ENCODE peak calls at places on chromosome 13, in eight cellular contexts. W is T-helper 17 cell; G is body of pancreas; O is right lobe of liver; K is central memory CD8-positive, alpha-beta T cell; D is omental fat pad; Y is left lung; X is activated naive CD4-positive, alpha-beta T cell treated with anti-CD3 and anti-CD28 coated beads, Interleukin-2, amount 50 U/mL, for 72 hours. I is an unnamed sample.

GRCh38 chr13:94329754-94330551 is 149.5 kb downstream of the DCT start:
- ATAC-seq in W (no peak), G (peak; percentile 47), O (peak; percentile 85), K (no peak), D (peak; percentile 92), Y (peak; percentile 72), X (peak; percentile 67), I (no peak)

GRCh38 chr13:106163426-106163825 is 372.0 kb downstream of the EFNB2 start:
- ATAC-seq in W (no peak), G (no peak), O (no peak), K (no peak), D (no peak), Y (no peak), X (no peak), I (no peak)

GRCh38 chr13:51643114-51643881 is 59.0 kb downstream of the WDFY2 start:
- ATAC-seq in W (no peak), G (no peak), O (peak; percentile 5), K (no peak), D (no peak), Y (peak; percentile 10), X (peak; percentile 69), I (no peak)

GRCh38 chr13:110597041-110597689 is 18.2 kb upstream of the NAXD start:
- ATAC-seq in W (no peak), G (no peak), O (no peak), K (no peak), D (no peak), Y (no peak), X (no peak), I (no peak)

GRCh38 chr13:23547000-23547590 is 23.1 kb upstream of the TNFRSF19 start:
- ATAC-seq in W (no peak), G (peak; percentile 30), O (peak; percentile 11), K (no peak), D (no peak), Y (peak; percentile 51), X (no peak), I (no peak)

GRCh38 chr13:51520524-51520923 is 63.7 kb upstream of the WDFY2 start:
- ATAC-seq in W (no peak), G (no peak), O (peak; percentile 81), K (no peak), D (no peak), Y (no peak), X (no peak), I (no peak)

GRCh38 chr13:20435616-20436368 is 89.9 kb downstream of the CRYL1 start:
- ATAC-seq in W (no peak), G (no peak), O (no peak), K (no peak), D (no peak), Y (no peak), X (no peak), I (no peak)

GRCh38 chr13:39273953-39274352 is 235.7 kb downstream of the NHLRC3 start:
- ATAC-seq in W (no peak), G (no peak), O (peak; percentile 59), K (no peak), D (no peak), Y (peak; percentile 69), X (no peak), I (no peak)

GRCh38 chr13:77724092-77724491 is 26.6 kb downstream of the SLAIN1 start:
- ATAC-seq in W (peak; percentile 88), G (no peak), O (no peak), K (peak; percentile 73), D (no peak), Y (no peak), X (peak; percentile 39), I (no peak)

GRCh38 chr13:46150134-46150693 is 31.8 kb downstream of the LCP1 start:
- ATAC-seq in W (no peak), G (no peak), O (no peak), K (no peak), D (no peak), Y (no peak), X (peak; percentile 8), I (no peak)

GRCh38 chr13:99256283-99256682 is 1.9 kb downstream of the GPR18 start:
- ATAC-seq in W (no peak), G (no peak), O (no peak), K (no peak), D (no peak), Y (no peak), X (no peak), I (peak; percentile 58)

GRCh38 chr13:33636955-33637670 is 180.8 kb upstream of the RFC3 start:
- ATAC-seq in W (no peak), G (no peak), O (no peak), K (no peak), D (no peak), Y (no peak), X (peak; percentile 35), I (no peak)

GRCh38 chr13:75341025-75341424 is 140.9 kb downstream of the TBC1D4 start:
- ATAC-seq in W (no peak), G (no peak), O (no peak), K (no peak), D (no peak), Y (no peak), X (no peak), I (peak; percentile 70)

GRCh38 chr13:98372886-98373285 is 195.8 kb upstream of the RNF113B start:
- ATAC-seq in W (no peak), G (no peak), O (no peak), K (no peak), D (no peak), Y (no peak), X (no peak), I (no peak)

GRCh38 chr13:27113436-27113835 is 58.2 kb downstream of the USP12 start:
- ATAC-seq in W (no peak), G (no peak), O (no peak), K (no peak), D (no peak), Y (no peak), X (no peak), I (no peak)

GRCh38 chr13:97240789-97241734 is 18.9 kb downstream of the MBNL2 start:
- ATAC-seq in W (no peak), G (no peak), O (peak; percentile 27), K (no peak), D (peak; percentile 16), Y (no peak), X (no peak), I (no peak)

GRCh38 chr13:101785858-101786257 is 333.4 kb downstream of the ITGBL1 start:
- ATAC-seq in W (no peak), G (no peak), O (peak; percentile 87), K (no peak), D (no peak), Y (no peak), X (no peak), I (peak; percentile 7)

GRCh38 chr13:75558130-75558840 is 8.7 kb downstream of the UCHL3 start:
- ATAC-seq in W (no peak), G (no peak), O (no peak), K (no peak), D (no peak), Y (no peak), X (peak; percentile 53), I (no peak)

GRCh38 chr13:51122868-51123267 is 11.8 kb upstream of the C13orf42 start:
- ATAC-seq in W (peak; percentile 46), G (no peak), O (peak; percentile 89), K (no peak), D (no peak), Y (peak; percentile 6), X (peak; percentile 45), I (no peak)

GRCh38 chr13:36981156-36981743 is 17.9 kb downstream of the ALG5 start:
- ATAC-seq in W (peak; percentile 48), G (no peak), O (peak; percentile 47), K (no peak), D (no peak), Y (peak; percentile 61), X (no peak), I (no peak)

GRCh38 chr13:36382030-36382429 is 35.8 kb upstream of the SPART start:
- ATAC-seq in W (no peak), G (no peak), O (no peak), K (no peak), D (no peak), Y (no peak), X (peak; percentile 69), I (no peak)

GRCh38 chr13:27599845-27600553 is 20.3 kb downstream of the LNX2 start:
- ATAC-seq in W (no peak), G (peak; percentile 94), O (peak; percentile 83), K (no peak), D (peak; percentile 82), Y (peak; percentile 83), X (no peak), I (no peak)

GRCh38 chr13:99523838-99524237 is 22.6 kb downstream of the TM9SF2 start:
- ATAC-seq in W (no peak), G (no peak), O (no peak), K (no peak), D (no peak), Y (no peak), X (peak; percentile 90), I (no peak)

GRCh38 chr13:45180713-45181601 is 19.9 kb downstream of the KCTD4 start:
- ATAC-seq in W (no peak), G (no peak), O (no peak), K (no peak), D (no peak), Y (no peak), X (no peak), I (no peak)

GRCh38 chr13:42875448-42876269 is 94.3 kb downstream of the FAM216B start:
- ATAC-seq in W (no peak), G (no peak), O (no peak), K (no peak), D (no peak), Y (peak; percentile 45), X (no peak), I (peak; percentile 65)

I was measured in stimulated activated memory B cell treated with anti-CD40 and anti-IgM and Interleukin-4, amounts not matched to agents 10 μg/mL and 1 μg/mL and 100 μg/mL, for 72 hours.